ENCODE peak calls at places on chromosomes 3 and 15, in five cellular contexts. T is GM23248, J is IMR-90, Q is HepG2, N is astrocyte. W is an unnamed sample.

GRCh38 chr3:45008117-45008516 is 18.0 kb upstream of the CLEC3B start:
- DNase-seq in T (peak; percentile 87), J (peak; percentile 79), Q (no peak), N (peak; percentile 36), W (no peak)

GRCh38 chr3:18071833-18072232 is 329.4 kb upstream of the TBC1D5 start:
- DNase-seq in T (no peak), J (no peak), Q (no peak), N (peak; percentile 28), W (no peak)

GRCh38 chr15:58779554-58779953 is 8.5 kb downstream of the MINDY2 start:
- DNase-seq in T (no peak), J (no peak), Q (no peak), N (no peak), W (no peak)

GRCh38 chr3:108088697-108089096 is 2.1 kb downstream of the CD47 start:
- DNase-seq in T (peak; percentile 50), J (peak; percentile 16), Q (no peak), N (peak; percentile 51), W (peak; percentile 75)

GRCh38 chr15:42133892-42134502 is 22.4 kb downstream of the PLA2G4F start:
- DNase-seq in T (peak; percentile 61), J (peak; percentile 17), Q (peak; percentile 52), N (no peak), W (peak; percentile 48)

GRCh38 chr15:76343313-76343996 is 6.9 kb downstream of the ISL2 start:
- DNase-seq in T (no peak), J (no peak), Q (no peak), N (no peak), W (no peak)

GRCh38 chr3:69649120-69649519 is 90.1 kb upstream of the MITF start:
- DNase-seq in T (peak; percentile 58), J (peak; percentile 55), Q (peak; percentile 2), N (peak; percentile 68), W (no peak)

GRCh38 chr15:75024102-75024636 is 779 bp downstream of the PPCDC start:
- DNase-seq in T (peak; percentile 58), J (peak; percentile 22), Q (no peak), N (peak; percentile 27), W (peak; percentile 41)

GRCh38 chr15:72163719-72164118 is 33.9 kb downstream of the GRAMD2A start:
- DNase-seq in T (no peak), J (no peak), Q (no peak), N (no peak), W (no peak)

GRCh38 chr3:181629029-181629428 is 82.7 kb upstream of the SOX2 start:
- DNase-seq in T (peak; percentile 32), J (peak; percentile 2), Q (no peak), N (peak; percentile 42), W (no peak)

GRCh38 chr15:84915011-84915958 is 30.8 kb downstream of the SLC28A1 start:
- DNase-seq in T (peak; percentile 95), J (peak; percentile 86), Q (peak; percentile 84), N (peak; percentile 96), W (peak; percentile 87)

GRCh38 chr3:151837057-151837456 is 23.1 kb downstream of the AADAC start:
- DNase-seq in T (peak; percentile 91), J (peak; percentile 89), Q (no peak), N (peak; percentile 80), W (no peak)

GRCh38 chr15:64651573-64652260 is 123.7 kb downstream of the RBPMS2 start:
- DNase-seq in T (no peak), J (peak; percentile 33), Q (peak; percentile 85), N (no peak), W (peak; percentile 86)

GRCh38 chr15:65952425-65953053 is 83.2 kb downstream of the RAB11A start:
- DNase-seq in T (peak; percentile 65), J (peak; percentile 65), Q (peak; percentile 11), N (peak; percentile 60), W (peak; percentile 29)

GRCh38 chr15:66800584-66801235 is 98.7 kb downstream of the SMAD6 start:
- DNase-seq in T (peak; percentile 59), J (no peak), Q (no peak), N (peak; percentile 15), W (no peak)

GRCh38 chr3:187533797-187534196 is 136.4 kb downstream of the SST start:
- DNase-seq in T (no peak), J (no peak), Q (no peak), N (no peak), W (no peak)

GRCh38 chr3:109098245-109098644 is 19.7 kb downstream of the MORC1 start:
- DNase-seq in T (no peak), J (no peak), Q (peak; percentile 7), N (no peak), W (peak; percentile 35)

GRCh38 chr3:147391726-147392082 is 14.6 kb downstream of the ZIC4 start:
- DNase-seq in T (no peak), J (no peak), Q (no peak), N (no peak), W (no peak)

GRCh38 chr15:64982472-64982871 is 7.2 kb downstream of the SPG21 start:
- DNase-seq in T (peak; percentile 48), J (peak; percentile 49), Q (no peak), N (no peak), W (no peak)

GRCh38 chr15:63332367-63333078 is 49.1 kb downstream of the CA12 start:
- DNase-seq in T (peak; percentile 86), J (peak; percentile 96), Q (no peak), N (peak; percentile 82), W (no peak)

GRCh38 chr3:55157736-55158135 is 229.9 kb upstream of the LRTM1 start:
- DNase-seq in T (peak; percentile 57), J (peak; percentile 47), Q (no peak), N (peak; percentile 83), W (no peak)

GRCh38 chr15:64426845-64427465 is 33.4 kb upstream of the ZNF609 start:
- DNase-seq in T (peak; percentile 51), J (peak; percentile 54), Q (peak; percentile 12), N (peak; percentile 16), W (peak; percentile 26)

GRCh38 chr15:91468861-91469260 is 368.8 kb downstream of the SV2B start:
- DNase-seq in T (no peak), J (no peak), Q (no peak), N (no peak), W (no peak)

GRCh38 chr3:50652709-50653108 is 22.0 kb upstream of the DOCK3 start:
- DNase-seq in T (no peak), J (peak; percentile 8), Q (peak; percentile 43), N (no peak), W (no peak)

GRCh38 chr3:27722957-27723802 is 1.1 kb upstream of the EOMES start:
- DNase-seq in T (peak; percentile 25), J (no peak), Q (no peak), N (no peak), W (no peak)

GRCh38 chr3:116005404-116005803 is 382.1 kb downstream of the GAP43 start:
- DNase-seq in T (peak; percentile 99), J (peak; percentile 98), Q (no peak), N (peak; percentile 99), W (no peak)

GRCh38 chr3:55686720-55687254 is 199.7 kb upstream of the WNT5A start:
- DNase-seq in T (peak; percentile 86), J (peak; percentile 92), Q (no peak), N (peak; percentile 81), W (no peak)

GRCh38 chr3:30286007-30286669 is 320.3 kb upstream of the TGFBR2 start:
- DNase-seq in T (peak; percentile 93), J (peak; percentile 88), Q (no peak), N (peak; percentile 97), W (no peak)

GRCh38 chr15:57220220-57220619 is 156.1 kb upstream of the CGNL1 start:
- DNase-seq in T (peak; percentile 86), J (peak; percentile 85), Q (no peak), N (peak; percentile 71), W (no peak)

DNA sequence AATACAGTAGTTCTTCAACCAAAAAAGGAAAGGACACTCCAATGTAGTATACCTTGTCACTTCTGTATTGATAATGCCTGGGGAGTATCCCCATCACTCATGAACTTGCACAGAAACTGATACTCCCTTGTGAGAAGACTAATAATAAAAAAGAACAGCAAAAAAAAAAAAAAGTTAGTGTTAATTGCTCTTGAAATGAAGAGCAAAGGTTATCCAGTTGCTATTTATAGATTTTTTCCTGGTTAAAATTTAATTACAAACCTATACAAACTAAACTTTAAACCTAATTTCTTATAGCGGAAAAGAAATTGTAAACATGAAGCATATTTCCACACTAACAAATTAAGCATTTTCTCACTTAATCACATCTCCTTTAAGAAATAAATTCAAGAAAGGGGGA is 6.7 kb downstream of the PLOD2 start:
- DNase-seq in T (no peak), J (no peak), Q (no peak), N (no peak), W (no peak)
- H4K20me1 ChIP-seq in T (peaks cover 8% of the 10 kb centered on the region), J (peaks cover 45% of the 10 kb centered on the region), Q (peaks cover 92% of the 10 kb centered on the region), N (peaks cover 88% of the 10 kb centered on the region), W (no peaks in the 10 kb centered on the region)

GRCh38 chr15:98873441-98874218 is 134.0 kb downstream of the PGPEP1L start:
- DNase-seq in T (peak; percentile 96), J (peak; percentile 83), Q (no peak), N (peak; percentile 93), W (peak; percentile 89)
- H3K9ac ChIP-seq in T (peak overlapping the region; percentile 74), J (peak overlapping the region; percentile 68), Q (no peak overlapping the region), N (peak overlapping the region; percentile 58), W (peak overlapping the region; percentile 65)

DNA sequence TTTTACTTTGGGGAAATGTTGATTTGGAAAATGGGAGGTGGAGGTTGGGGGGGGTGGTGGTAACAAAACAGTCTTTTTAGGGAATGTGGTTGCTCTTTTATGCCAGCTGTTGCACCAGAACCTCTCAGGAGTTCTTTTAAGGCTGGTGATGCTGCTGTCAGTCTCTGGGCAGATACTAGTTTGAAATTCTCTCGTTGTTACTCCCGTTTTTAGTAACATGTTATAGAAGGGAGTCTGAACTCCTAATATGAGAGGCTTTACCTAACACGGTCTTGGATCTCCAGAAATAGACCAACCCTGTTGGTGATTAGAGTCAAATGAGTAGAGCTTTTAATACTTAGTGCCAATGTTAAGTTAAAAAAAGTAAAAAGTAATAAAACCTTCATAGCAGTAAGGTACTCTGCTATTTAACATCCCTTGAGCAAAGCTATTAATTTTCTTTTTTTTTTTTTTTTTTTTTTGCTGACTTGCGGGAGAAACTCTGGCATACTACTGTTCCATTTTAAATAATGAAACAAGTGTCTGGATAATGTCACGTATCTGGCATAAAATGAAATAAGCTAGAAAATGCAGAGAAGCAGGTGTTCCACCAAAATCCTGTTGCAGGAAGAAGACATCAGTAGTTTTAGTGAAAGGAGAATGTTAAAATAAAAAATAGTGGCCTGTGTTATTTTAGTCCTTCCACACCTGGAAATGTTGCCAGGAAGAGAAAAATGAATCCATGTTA is 156.7 kb downstream of the CACNA1D start:
- DNase-seq in T (no peak), J (no peak), Q (no peak), N (no peak), W (no peak)
- H3K9me3 ChIP-seq in T (no peaks in the 10 kb centered on the region), J (no peaks in the 10 kb centered on the region), Q (no peaks in the 10 kb centered on the region), N (no peaks in the 10 kb centered on the region), W (no peaks in the 10 kb centered on the region)

GRCh38 chr3:180119567-180119966 is 82.8 kb upstream of the PEX5L start:
- DNase-seq in T (no peak), J (no peak), Q (no peak), N (no peak), W (no peak)

GRCh38 chr3:180117381-180118163 is 80.8 kb upstream of the PEX5L start:
- DNase-seq in T (no peak), J (no peak), Q (no peak), N (no peak), W (no peak)

GRCh38 chr3:180116658-180117057 is 79.9 kb upstream of the PEX5L start:
- DNase-seq in T (no peak), J (no peak), Q (no peak), N (no peak), W (no peak)

DNA sequence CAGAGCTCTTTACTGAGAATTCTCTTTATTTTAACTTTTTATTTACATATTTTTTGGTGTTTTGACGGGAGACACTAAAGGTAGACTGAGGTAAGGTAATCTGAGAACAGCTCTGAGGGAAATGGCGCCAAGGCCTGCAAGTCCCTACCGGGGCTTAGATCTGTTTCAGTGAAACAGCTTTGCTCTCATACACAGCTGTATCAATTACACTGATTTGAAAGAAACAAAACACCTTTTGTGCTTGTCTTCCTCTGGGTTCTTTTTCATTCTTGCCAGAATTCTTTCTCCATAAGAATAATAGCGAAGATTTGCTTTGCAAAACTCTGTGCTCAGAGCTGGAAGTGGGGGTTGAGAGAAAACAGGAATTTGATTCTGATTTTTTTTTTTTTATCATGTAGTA is 79.5 kb upstream of the PEX5L start:
- DNase-seq in T (no peak), J (no peak), Q (no peak), N (no peak), W (no peak)
- H4K20me1 ChIP-seq in T (no peaks in the 10 kb centered on the region), J (no peaks in the 10 kb centered on the region), Q (no peaks in the 10 kb centered on the region), N (no peaks in the 10 kb centered on the region), W (no peaks in the 10 kb centered on the region)